ENCODE peak calls at places on chromosomes 3 and 15, in five cellular contexts. K, S, B, H and D are unnamed samples. For H3K27me3, the result is how much of the 10 kb centered on the place peaks cover.

GRCh38 chr3:23676093-23676492 is 129.7 kb upstream of the UBE2E1 start:
- DNase-seq in S (no peak), B (no peak), H (no peak), K (no peak), D (no peak)

GRCh38 chr3:88480822-88481221 is 331.1 kb downstream of the C3orf38 start:
- DNase-seq in H (no peak), K (no peak), S (no peak), B (no peak), D (no peak)

GRCh38 chr3:111517801-111518200 is 24.2 kb upstream of the CD96 start:
- DNase-seq in B (no peak), H (no peak), K (no peak), S (no peak), D (no peak)

GRCh38 chr15:70907784-70908471 is 15.3 kb downstream of the LRRC49 start:
- DNase-seq in S (no peak), K (no peak), H (no peak), B (no peak), D (no peak)

GRCh38 chr15:70763120-70763949 is at the start of gene UACA:
- DNase-seq in H (peak), K (peak), B (peak), S (peak), D (peak)

GRCh38 chr3:27138562-27138961 is 230.6 kb downstream of the NEK10 start:
- DNase-seq in S (no peak), B (no peak), K (no peak), H (no peak), D (no peak)

GRCh38 chr15:72092691-72093090 is 25.3 kb downstream of the MYO9A start:
- DNase-seq in B (no peak), K (no peak), H (no peak), S (no peak), D (no peak)

GRCh38 chr3:60055765-60056164 is 1005.9 kb upstream of the CFAP20DC start:
- DNase-seq in B (no peak), H (no peak), S (no peak), K (no peak), D (no peak)

GRCh38 chr15:40696228-40696627 is 1.3 kb downstream of the RAD51 start:
- DNase-seq in H (no peak), K (no peak), S (no peak), B (no peak), D (no peak)

GRCh38 chr3:158434412-158435038 is 136.5 kb upstream of the MLF1 start:
- DNase-seq in S (peak), B (peak), K (peak), H (peak), D (peak)

GRCh38 chr3:73558399-73559075 is 66.2 kb downstream of the PDZRN3 start:
- DNase-seq in K (no peak), H (no peak), B (peak), S (no peak), D (no peak)

GRCh38 chr3:47989981-47990440 is 26.2 kb downstream of the MAP4 start:
- DNase-seq in K (peak), B (peak), S (peak), H (peak), D (peak)

GRCh38 chr3:149706905-149707304 is 45.4 kb downstream of the COMMD2 start:
- DNase-seq in S (no peak), K (no peak), H (no peak), B (no peak), D (no peak)

GRCh38 chr3:126107203-126107939 is 23.4 kb upstream of the SLC41A3 start:
- DNase-seq in B (no peak), K (no peak), S (peak), H (no peak), D (peak)

GRCh38 chr3:52218454-52218853 is 7.0 kb downstream of the TLR9 start:
- DNase-seq in S (no peak), B (no peak), H (no peak), K (peak), D (no peak)

GRCh38 chr3:55481918-55482495 is 5.1 kb downstream of the WNT5A start:
- DNase-seq in B (peak), S (peak), H (no peak), K (peak), D (no peak)

GRCh38 chr3:55481067-55481917 is 5.8 kb downstream of the WNT5A start:
- DNase-seq in H (no peak), B (peak), K (peak), S (no peak), D (no peak)

GRCh38 chr3:55483196-55484095 is 3.7 kb downstream of the WNT5A start:
- DNase-seq in H (no peak), K (no peak), B (peak), S (no peak), D (no peak)

GRCh38 chr3:55484191-55484644 is 2.9 kb downstream of the WNT5A start:
- DNase-seq in S (no peak), H (no peak), B (peak), K (peak), D (no peak)

DNA sequence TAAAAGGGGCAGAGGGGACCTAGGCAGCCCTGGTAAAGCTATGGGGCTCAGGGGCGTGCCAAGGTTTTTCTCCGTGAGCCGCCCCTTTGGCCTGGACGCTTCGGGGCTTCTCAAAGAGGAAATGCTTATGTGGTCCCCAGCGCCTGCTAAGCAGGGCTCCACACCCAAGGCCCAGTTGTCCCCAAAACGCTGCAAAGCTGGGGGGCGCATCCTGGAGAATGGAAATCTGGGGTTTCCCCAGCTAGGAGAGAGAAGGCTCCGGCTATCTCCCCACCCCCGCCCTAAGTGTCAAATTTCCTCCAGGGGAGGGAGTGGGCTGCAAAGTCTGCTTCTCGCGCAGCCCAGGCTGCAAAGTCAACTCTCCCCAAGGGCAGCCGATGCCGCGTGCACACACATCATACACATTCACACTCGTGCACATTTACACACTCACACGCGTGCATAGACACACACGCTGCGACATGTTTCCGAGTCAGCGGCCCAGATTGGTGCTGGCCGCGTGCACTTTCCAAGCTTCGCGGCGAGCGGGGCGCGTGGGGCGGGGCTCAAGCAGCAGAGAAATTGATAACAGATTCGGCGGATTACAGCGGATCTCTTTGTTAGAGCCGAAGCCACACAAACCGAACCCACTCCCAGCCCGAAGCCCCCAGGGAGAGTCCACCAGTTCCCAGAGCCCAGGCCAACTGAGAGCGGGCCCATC is 4.5 kb downstream of the WNT5A start:
- DNase-seq in S (no peak), H (no peak), B (peak), K (peak), D (no peak)
- H3K27me3 ChIP-seq in S (under half), H (under half), B (under half), K (under half), D (under half)

GRCh38 chr3:193915099-193915498 is 220.8 kb upstream of the HES1 start:
- DNase-seq in K (no peak), B (no peak), H (no peak), S (no peak), D (no peak)
- H3K27me3 ChIP-seq in K (under half), B (under half), H (under half), S (under half), D (under half)

GRCh38 chr3:13801361-13802214 is 78.3 kb downstream of the WNT7A start:
- DNase-seq in S (no peak), H (no peak), B (no peak), K (no peak), D (no peak)

GRCh38 chr3:13796683-13797460 is 83.0 kb downstream of the WNT7A start:
- DNase-seq in H (no peak), B (no peak), S (no peak), K (no peak), D (no peak)

GRCh38 chr3:13795816-13796215 is 84.1 kb downstream of the WNT7A start:
- DNase-seq in S (no peak), B (no peak), H (no peak), K (no peak), D (no peak)

GRCh38 chr3:13800064-13800463 is 79.8 kb downstream of the WNT7A start:
- DNase-seq in B (no peak), S (peak), K (no peak), H (no peak), D (no peak)

GRCh38 chr3:13798401-13798800 is 81.5 kb downstream of the WNT7A start:
- DNase-seq in H (no peak), K (no peak), B (no peak), S (no peak), D (no peak)
- H3K27me3 ChIP-seq in H (under half), K (under half), B (under half), S (under half), D (under half)

GRCh38 chr3:187665764-187666402 is 4.3 kb downstream of the SST start:
- DNase-seq in B (no peak), K (no peak), S (no peak), H (no peak), D (no peak)

GRCh38 chr3:187667526-187667925 is 2.7 kb downstream of the SST start:
- DNase-seq in S (no peak), B (no peak), H (no peak), K (no peak), D (no peak)

GRCh38 chr3:187665010-187665409 is 5.2 kb downstream of the SST start:
- DNase-seq in S (no peak), H (no peak), K (no peak), B (no peak), D (no peak)

GRCh38 chr3:187673012-187673411 is 2.8 kb upstream of the SST start:
- DNase-seq in K (no peak), B (peak), S (no peak), H (no peak), D (no peak)

GRCh38 chr3:187669675-187670504 is at the start of gene SST:
- DNase-seq in K (peak), B (peak), H (peak), S (peak), D (no peak)
- H3K27me3 ChIP-seq in K (under half), B (under half), H (under half), S (under half), D (under half)

GRCh38 chr3:99899603-99900002 is 81.9 kb downstream of the CMSS1 start:
- DNase-seq in K (no peak), H (no peak), B (no peak), S (no peak), D (no peak)
- H3K27me3 ChIP-seq in K (under half), H (under half), B (under half), S (under half), D (under half)